ENCODE peak calls at places on chromosomes 12 and 14, in five cellular contexts. Y is AG08395; L is endothelial cell; X is CD8-positive, alpha-beta memory T cell; P is aorta. Q is an unnamed sample.

GRCh38 chr12:124680863-124681778 is 113.7 kb upstream of the NCOR2 start:
- DNase-seq in Y (peak), L (no peak), X (no peak), P (peak), Q (peak)

GRCh38 chr14:62432955-62433354 is 612.3 kb downstream of the KCNH5 start:
- DNase-seq in Y (no peak), L (no peak), X (no peak), P (no peak), Q (no peak)

GRCh38 chr12:54258286-54258685 is 21.6 kb downstream of the CBX5 start:
- DNase-seq in Y (peak), L (no peak), X (no peak), P (no peak), Q (no peak)

GRCh38 chr14:40122978-40123648 is 690.9 kb upstream of the FBXO33 start:
- DNase-seq in Y (no peak), L (no peak), X (no peak), P (no peak), Q (no peak)

GRCh38 chr12:43737646-43738045 is 20.9 kb downstream of the PUS7L start:
- DNase-seq in Y (peak), L (no peak), X (no peak), P (no peak), Q (no peak)

GRCh38 chr14:31449136-31449535 is 8.2 kb downstream of the DTD2 start:
- DNase-seq in Y (no peak), L (no peak), X (no peak), P (no peak), Q (no peak)

GRCh38 chr12:12870454-12870853 is 20.9 kb upstream of the GPRC5A start:
- DNase-seq in Y (peak), L (no peak), X (no peak), P (no peak), Q (no peak)

GRCh38 chr14:64966976-64967375 is 5.2 kb downstream of the RAB15 start:
- DNase-seq in Y (no peak), L (no peak), X (no peak), P (no peak), Q (no peak)

GRCh38 chr12:124214574-124214973 is 80.3 kb upstream of the RFLNA start:
- DNase-seq in Y (no peak), L (no peak), X (no peak), P (no peak), Q (no peak)